ENCODE peak calls at places on chromosomes 6 and 20, in four cellular contexts. P, J, Q and E are unnamed samples. For H3K4me1 and H3K36me3, the result is how much of the 10 kb centered on the place peaks cover.

GRCh38 chr6:43942011-43942442 is 172.0 kb downstream of the VEGFA start:
- DNase-seq in P (no peak), J (no peak), Q (no peak), E (no peak)

GRCh38 chr6:157667211-157668033 is 155.6 kb upstream of the SNX9 start:
- DNase-seq in P (peak), J (peak), Q (peak), E (peak)

GRCh38 chr6:157314705-157315321 is 8.5 kb downstream of the TMEM242 start:
- DNase-seq in P (no peak), J (peak), Q (peak), E (no peak)

GRCh38 chr6:31180500-31180899 is 10.0 kb upstream of the POU5F1 start:
- DNase-seq in P (peak), J (peak), Q (no peak), E (peak)

GRCh38 chr6:147750420-147750819 is 241.9 kb downstream of the SAMD5 start:
- DNase-seq in P (no peak), J (no peak), Q (no peak), E (no peak)

GRCh38 chr6:38234934-38235678 is 404.6 kb downstream of the BTBD9 start:
- DNase-seq in P (no peak), J (no peak), Q (no peak), E (no peak)

GRCh38 chr6:29491574-29491973 is 3.8 kb upstream of the MAS1L start:
- DNase-seq in P (no peak), J (no peak), Q (no peak), E (no peak)

GRCh38 chr20:61925555-61926252 is 140.0 kb downstream of the TAF4 start:
- DNase-seq in P (no peak), J (peak), Q (no peak), E (no peak)

GRCh38 chr20:48783533-48784272 is 44.1 kb downstream of the PREX1 start:
- DNase-seq in P (no peak), J (no peak), Q (no peak), E (peak)

GRCh38 chr6:91317247-91317646 is 730.4 kb upstream of the MAP3K7 start:
- DNase-seq in P (no peak), J (no peak), Q (no peak), E (no peak)

GRCh38 chr6:155492061-155492735 is 36.6 kb upstream of the NOX3 start:
- DNase-seq in P (no peak), J (no peak), Q (no peak), E (no peak)
- H3K4me1 ChIP-seq in P (under half), J (under half), Q (under half), E (under half)

GRCh38 chr6:167013946-167014345 is 14.7 kb downstream of the CEP43 start:
- DNase-seq in P (no peak), J (no peak), Q (no peak), E (no peak)

GRCh38 chr6:167015302-167015701 is 16.1 kb downstream of the CEP43 start:
- DNase-seq in P (no peak), J (no peak), Q (no peak), E (no peak)

GRCh38 chr6:167007930-167008329 is 8.7 kb downstream of the CEP43 start:
- DNase-seq in P (no peak), J (no peak), Q (no peak), E (no peak)

GRCh38 chr6:167013067-167013466 is 13.9 kb downstream of the CEP43 start:
- DNase-seq in P (no peak), J (no peak), Q (no peak), E (no peak)
- H3K36me3 ChIP-seq in P (half or more), J (under half), Q (half or more), E (under half)

GRCh38 chr20:29742699-29743100 is 1514.8 kb upstream of the DEFB115 start:
- DNase-seq in P (no peak), J (no peak), Q (no peak), E (no peak)
- H3K4me3 ChIP-seq in P (no peak), J (no peak), Q (peak), E (no peak)

DNA sequence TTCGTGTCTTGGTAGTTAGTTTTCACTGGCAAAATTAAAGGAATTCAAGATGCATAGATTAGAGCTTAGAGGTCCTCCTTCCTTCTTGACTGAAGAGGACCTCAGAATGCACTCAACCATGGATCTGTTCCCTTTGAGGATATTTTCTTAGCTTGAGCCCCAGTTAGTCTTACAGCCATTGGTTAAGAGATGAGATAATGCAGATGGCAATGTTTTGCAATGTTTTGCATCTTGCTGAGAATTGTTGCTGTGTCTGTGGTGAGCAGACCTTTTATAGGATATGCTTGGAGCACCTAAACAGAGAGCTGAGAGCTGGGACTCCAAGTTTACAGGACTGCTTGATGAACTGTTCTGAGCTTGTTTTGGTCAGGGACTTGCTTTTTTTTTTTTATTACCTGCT is 107.5 kb downstream of the TMEM170B start:
- DNase-seq in P (no peak), J (peak), Q (no peak), E (no peak)
- H3K4me1 ChIP-seq in P (under half), J (under half), Q (under half), E (under half)

GRCh38 chr20:51427625-51428291 is 114.8 kb downstream of the NFATC2 start:
- DNase-seq in P (no peak), J (no peak), Q (no peak), E (no peak)
- H3K36me3 ChIP-seq in P (under half), J (under half), Q (under half), E (under half)

GRCh38 chr20:35171438-35171752 is 477 bp upstream of the PROCR start:
- DNase-seq in P (no peak), J (no peak), Q (no peak), E (no peak)
- H3K4me3 ChIP-seq in P (peak), J (no peak), Q (peak), E (peak)

GRCh38 chr20:43946206-43946491 is 31.5 kb downstream of the TOX2 start:
- DNase-seq in P (no peak), J (no peak), Q (no peak), E (no peak)
- H3K4me1 ChIP-seq in P (under half), J (under half), Q (under half), E (half or more)

GRCh38 chr6:34148864-34149810 is 3.2 kb upstream of the GRM4 start:
- DNase-seq in P (no peak), J (no peak), Q (no peak), E (no peak)
- H3K36me3 ChIP-seq in P (under half), J (under half), Q (under half), E (under half)